ENCODE peak calls at places on chromosomes 5 and 9, in eight cellular contexts. E, M, D, B, Y, F, N and W are unnamed samples.

GRCh38 chr5:177523711-177524538 is 7.2 kb upstream of the DDX41 start:
- DNase-seq in Y (no peak), E (no peak), F (no peak), B (no peak), N (no peak), M (no peak), D (no peak), W (no peak)

GRCh38 chr5:31663519-31663918 is 24.6 kb downstream of the PDZD2 start:
- DNase-seq in M (no peak), Y (no peak), F (no peak), E (no peak), D (no peak), N (no peak), B (peak), W (no peak)

GRCh38 chr5:94968507-94969095 is 316.3 kb downstream of the MCTP1 start:
- DNase-seq in F (peak), B (peak), E (no peak), Y (no peak), D (no peak), N (peak), M (no peak), W (peak)

GRCh38 chr5:155726267-155726666 is 600.7 kb upstream of the SGCD start:
- DNase-seq in E (no peak), B (no peak), N (no peak), F (no peak), Y (no peak), M (no peak), D (no peak), W (no peak)

GRCh38 chr5:119470851-119471451 is 18.7 kb downstream of the HSD17B4 start:
- DNase-seq in Y (no peak), E (no peak), D (no peak), B (no peak), N (peak), F (no peak), M (no peak), W (peak)

GRCh38 chr9:98657897-98658296 is 50.8 kb downstream of the GABBR2 start:
- DNase-seq in D (no peak), F (no peak), E (no peak), M (no peak), B (no peak), N (peak), Y (no peak), W (no peak)

GRCh38 chr5:173140769-173141168 is 3.6 kb upstream of the BNIP1 start:
- DNase-seq in N (no peak), B (no peak), F (no peak), M (no peak), D (no peak), Y (no peak), E (no peak), W (no peak)

GRCh38 chr5:33008751-33009418 is 297.8 kb downstream of the NPR3 start:
- DNase-seq in E (no peak), B (no peak), Y (peak), M (no peak), D (no peak), N (no peak), F (no peak), W (no peak)

GRCh38 chr5:115815693-115816225 is 700 bp downstream of the CDO1 start:
- DNase-seq in M (no peak), Y (no peak), E (no peak), D (no peak), N (no peak), B (no peak), F (no peak), W (no peak)

GRCh38 chr9:98971168-98971914 is 27.6 kb downstream of the COL15A1 start:
- DNase-seq in D (peak), Y (no peak), N (peak), M (no peak), F (no peak), B (peak), E (no peak), W (no peak)

GRCh38 chr9:20428976-20429375 is 193.3 kb downstream of the MLLT3 start:
- DNase-seq in F (no peak), Y (no peak), D (no peak), N (no peak), B (no peak), M (no peak), E (no peak), W (no peak)

GRCh38 chr5:135386096-135386495 is 12.9 kb downstream of the MACROH2A1 start:
- DNase-seq in Y (no peak), D (no peak), F (no peak), M (no peak), B (peak), N (peak), E (no peak), W (no peak)

GRCh38 chr9:80873861-80874260 is 815.5 kb downstream of the TLE1 start:
- DNase-seq in Y (no peak), N (peak), F (no peak), M (no peak), D (no peak), B (peak), E (no peak), W (no peak)

GRCh38 chr5:130198927-130199326 is 294.7 kb downstream of the CHSY3 start:
- DNase-seq in Y (no peak), F (no peak), D (no peak), M (no peak), B (peak), E (no peak), N (peak), W (peak)

GRCh38 chr5:69315972-69316371 is 16.6 kb downstream of the CCDC125 start:
- DNase-seq in E (no peak), F (no peak), B (no peak), N (no peak), Y (no peak), D (no peak), M (no peak), W (peak)

GRCh38 chr5:89313804-89314588 is 431.0 kb upstream of the MEF2C start:
- DNase-seq in B (peak), Y (no peak), N (peak), D (no peak), E (no peak), M (no peak), F (no peak), W (no peak)

GRCh38 chr5:2207416-2207950 is 324.8 kb upstream of the IRX4 start:
- DNase-seq in N (no peak), E (no peak), M (no peak), B (no peak), Y (no peak), D (no peak), F (no peak), W (no peak)

GRCh38 chr5:87394407-87394806 is 18.3 kb downstream of the CCNH start:
- DNase-seq in F (no peak), N (peak), M (no peak), D (no peak), B (no peak), E (no peak), Y (no peak), W (no peak)

GRCh38 chr9:112348993-112349333 is 15.5 kb upstream of the PTBP3 start:
- DNase-seq in D (no peak), E (no peak), M (no peak), N (no peak), F (no peak), Y (no peak), B (no peak), W (peak)

GRCh38 chr5:74502479-74502950 is 138.0 kb downstream of the ENC1 start:
- DNase-seq in B (no peak), E (no peak), M (no peak), Y (no peak), D (no peak), N (no peak), F (no peak), W (no peak)

GRCh38 chr5:173764321-173765029 is 123.7 kb upstream of the CPEB4 start:
- DNase-seq in B (peak), E (no peak), N (peak), Y (peak), M (no peak), F (no peak), D (peak), W (peak)

GRCh38 chr5:116614603-116614920 is 39.9 kb upstream of the SEMA6A start:
- DNase-seq in F (no peak), N (no peak), M (no peak), D (no peak), Y (no peak), B (no peak), E (no peak), W (no peak)

GRCh38 chr9:17587113-17587512 is 8.2 kb downstream of the SH3GL2 start:
- DNase-seq in F (no peak), N (no peak), D (no peak), B (no peak), M (no peak), E (no peak), Y (no peak), W (no peak)